ENCODE peak calls at places on chromosomes 7 and 10, in ten cellular contexts. Z, E, P, X, H, G, L, V, M and S are unnamed samples.

GRCh38 chr7:139618482-139619366 is 95.2 kb downstream of the CLEC2L start:
- DNase-seq in M (peak), H (no peak), Z (peak), L (no peak), X (no peak), P (peak), E (peak), V (no peak), G (peak), S (no peak)

GRCh38 chr10:28853195-28853594 is 175.9 kb downstream of the BAMBI start:
- DNase-seq in G (no peak), X (no peak), P (peak), E (no peak), M (no peak), Z (no peak), L (no peak), H (no peak), V (no peak), S (no peak)

GRCh38 chr10:35458500-35459448 is 122.5 kb downstream of the CCNY start:
- DNase-seq in L (no peak), V (no peak), P (no peak), X (no peak), E (no peak), Z (no peak), G (no peak), M (no peak), H (no peak), S (no peak)

GRCh38 chr7:121519548-121520521 is 123.7 kb upstream of the FAM3C start:
- DNase-seq in G (no peak), P (no peak), X (no peak), L (no peak), V (no peak), M (peak), Z (no peak), E (no peak), H (no peak), S (no peak)

GRCh38 chr10:72041491-72041890 is 46.9 kb downstream of the SPOCK2 start:
- DNase-seq in Z (no peak), H (no peak), M (no peak), L (no peak), G (no peak), X (no peak), V (no peak), E (no peak), P (no peak), S (no peak)

GRCh38 chr10:119734396-119735332 is 8.8 kb downstream of the INPP5F start:
- DNase-seq in P (peak), X (no peak), E (no peak), V (no peak), M (no peak), Z (no peak), G (no peak), L (no peak), H (no peak), S (no peak)

GRCh38 chr7:2138146-2138765 is 94.5 kb downstream of the MAD1L1 start:
- DNase-seq in P (no peak), H (no peak), Z (no peak), E (no peak), M (peak), L (no peak), G (peak), V (peak), X (no peak), S (no peak)

GRCh38 chr7:27168265-27168947 is 3.1 kb upstream of the HOXA9 start:
- DNase-seq in Z (no peak), V (no peak), M (no peak), P (no peak), E (no peak), X (no peak), G (no peak), L (no peak), H (no peak), S (no peak)

GRCh38 chr10:1107679-1108078 is 51.5 kb downstream of the WDR37 start:
- DNase-seq in L (no peak), E (no peak), P (no peak), V (no peak), H (no peak), X (no peak), Z (no peak), G (no peak), M (no peak), S (no peak)

GRCh38 chr7:14606101-14606500 is 296.4 kb downstream of the DGKB start:
- DNase-seq in H (no peak), X (no peak), P (no peak), E (no peak), L (no peak), Z (no peak), V (no peak), G (no peak), M (no peak), S (no peak)

GRCh38 chr7:118218413-118219156 is 5.9 kb upstream of the ANKRD7 start:
- DNase-seq in E (no peak), V (no peak), P (no peak), M (no peak), X (no peak), G (no peak), H (no peak), L (no peak), Z (no peak), S (no peak)

GRCh38 chr10:131920151-131920550 is 19.3 kb downstream of the PPP2R2D start:
- DNase-seq in L (no peak), X (no peak), E (no peak), H (no peak), P (no peak), V (no peak), M (no peak), G (no peak), Z (no peak), S (no peak)

GRCh38 chr10:45432700-45433472 is 58.9 kb downstream of the ALOX5 start:
- DNase-seq in P (no peak), G (no peak), Z (no peak), E (no peak), V (no peak), M (no peak), H (no peak), X (no peak), L (no peak), S (no peak)

GRCh38 chr7:149490083-149490482 is 7.5 kb downstream of the ZNF746 start:
- DNase-seq in P (no peak), V (no peak), E (no peak), L (no peak), H (no peak), Z (no peak), M (no peak), X (no peak), G (no peak), S (no peak)